ENCODE peak calls at places on chromosomes 3 and 15, in nine cellular contexts. I is esophagus muscularis mucosa, D is SK-N-MC, Y is prostate gland, K is HepG2, T is HCT116, X is upper lobe of left lung, L is K562, A is GM23338. Q is an unnamed sample.

GRCh38 chr3:101935081-101935480 is 85.8 kb downstream of the NFKBIZ start:
- DNase-seq in I (no peak), D (no peak), Y (no peak), K (no peak), T (no peak), X (peak), L (no peak), A (no peak), Q (no peak)

GRCh38 chr15:88651293-88651692 is 12.5 kb downstream of the ISG20 start:
- DNase-seq in I (peak), D (no peak), Y (no peak), K (no peak), T (no peak), X (no peak), L (no peak), A (no peak), Q (no peak)

GRCh38 chr15:74318376-74319137 is 48.9 kb downstream of the CYP11A1 start:
- DNase-seq in I (no peak), D (no peak), Y (no peak), K (no peak), T (no peak), X (peak), L (no peak), A (peak), Q (peak)

GRCh38 chr15:96362001-96362758 is 31.7 kb downstream of the NR2F2 start:
- DNase-seq in I (no peak), D (no peak), Y (no peak), K (no peak), T (no peak), X (no peak), L (no peak), A (peak), Q (no peak)

GRCh38 chr3:183775781-183776180 is 49.6 kb downstream of the MAP6D1 start:
- DNase-seq in I (no peak), D (no peak), Y (peak), K (no peak), T (no peak), X (peak), L (peak), A (no peak), Q (peak)

GRCh38 chr3:167913218-167913902 is 177.8 kb downstream of the SERPINI1 start:
- DNase-seq in I (no peak), D (peak), Y (no peak), K (no peak), T (peak), X (no peak), L (no peak), A (peak), Q (peak)

GRCh38 chr3:58019343-58019742 is 11.1 kb downstream of the FLNB start:
- DNase-seq in I (no peak), D (no peak), Y (no peak), K (no peak), T (no peak), X (no peak), L (no peak), A (no peak), Q (no peak)

GRCh38 chr15:47650564-47650963 is 66.7 kb upstream of the SEMA6D start:
- DNase-seq in I (no peak), D (no peak), Y (no peak), K (no peak), T (no peak), X (no peak), L (no peak), A (no peak), Q (no peak)

GRCh38 chr15:99181544-99181943 is 67.8 kb downstream of the TTC23 start:
- DNase-seq in I (no peak), D (no peak), Y (no peak), K (no peak), T (no peak), X (no peak), L (no peak), A (peak), Q (no peak)

GRCh38 chr3:157573281-157573680 is 70.1 kb upstream of the VEPH1 start:
- DNase-seq in I (peak), D (peak), Y (no peak), K (no peak), T (no peak), X (no peak), L (no peak), A (no peak), Q (no peak)

GRCh38 chr15:95044780-95045417 is 813.5 kb downstream of the MCTP2 start:
- DNase-seq in I (no peak), D (no peak), Y (no peak), K (no peak), T (no peak), X (no peak), L (no peak), A (peak), Q (no peak)

GRCh38 chr3:22089284-22089683 is 338.3 kb upstream of the ZNF385D start:
- DNase-seq in I (no peak), D (no peak), Y (peak), K (peak), T (no peak), X (no peak), L (peak), A (peak), Q (peak)

GRCh38 chr3:127019449-127019848 is 36.5 kb downstream of the PLXNA1 start:
- DNase-seq in I (no peak), D (no peak), Y (peak), K (no peak), T (no peak), X (peak), L (no peak), A (no peak), Q (no peak)

GRCh38 chr15:64552281-64552948 is 92.0 kb downstream of the ZNF609 start:
- DNase-seq in I (no peak), D (no peak), Y (no peak), K (no peak), T (no peak), X (no peak), L (no peak), A (no peak), Q (no peak)

GRCh38 chr3:51704511-51704950 is 2.3 kb upstream of the GRM2 start:
- DNase-seq in I (no peak), D (no peak), Y (no peak), K (no peak), T (no peak), X (no peak), L (no peak), A (no peak), Q (no peak)

GRCh38 chr3:107796786-107797185 is 274.0 kb downstream of the BBX start:
- DNase-seq in I (no peak), D (no peak), Y (no peak), K (peak), T (no peak), X (no peak), L (peak), A (no peak), Q (peak)

GRCh38 chr3:179884136-179884535 is 152.6 kb downstream of the PEX5L start:
- DNase-seq in I (peak), D (no peak), Y (no peak), K (no peak), T (no peak), X (no peak), L (no peak), A (no peak), Q (no peak)

GRCh38 chr3:61848885-61849284 is 287.5 kb downstream of the PTPRG start:
- DNase-seq in I (no peak), D (peak), Y (no peak), K (no peak), T (no peak), X (no peak), L (no peak), A (no peak), Q (no peak)

GRCh38 chr3:197787412-197787811 is 3.6 kb upstream of the LRCH3 start:
- DNase-seq in I (no peak), D (no peak), Y (peak), K (no peak), T (no peak), X (no peak), L (no peak), A (no peak), Q (no peak)

GRCh38 chr15:66101715-66102395 is 151.7 kb downstream of the MEGF11 start:
- DNase-seq in I (no peak), D (no peak), Y (no peak), K (no peak), T (no peak), X (no peak), L (no peak), A (peak), Q (no peak)

GRCh38 chr15:33612721-33613304 is 302.0 kb downstream of the RYR3 start:
- DNase-seq in I (no peak), D (no peak), Y (no peak), K (no peak), T (no peak), X (peak), L (no peak), A (peak), Q (no peak)

GRCh38 chr15:45522179-45522930 is at the start of gene SLC30A4:
- DNase-seq in I (no peak), D (no peak), Y (peak), K (no peak), T (no peak), X (peak), L (peak), A (peak), Q (no peak)

GRCh38 chr3:192850501-192850981 is 67.1 kb downstream of the MB21D2 start:
- DNase-seq in I (no peak), D (no peak), Y (no peak), K (peak), T (no peak), X (peak), L (peak), A (no peak), Q (no peak)

GRCh38 chr15:39657714-39658113 is 76.8 kb downstream of the THBS1 start:
- DNase-seq in I (no peak), D (no peak), Y (no peak), K (no peak), T (no peak), X (no peak), L (no peak), A (no peak), Q (no peak)

GRCh38 chr3:193711964-193712598 is 119.1 kb downstream of the OPA1 start:
- DNase-seq in I (peak), D (no peak), Y (peak), K (peak), T (no peak), X (no peak), L (no peak), A (no peak), Q (no peak)

GRCh38 chr3:42799376-42799775 is 4.9 kb downstream of the HIGD1A start:
- DNase-seq in I (no peak), D (no peak), Y (no peak), K (no peak), T (no peak), X (no peak), L (no peak), A (no peak), Q (no peak)

GRCh38 chr15:82021021-82021420 is 24.8 kb downstream of the MEX3B start:
- DNase-seq in I (no peak), D (no peak), Y (no peak), K (no peak), T (no peak), X (no peak), L (no peak), A (no peak), Q (no peak)

GRCh38 chr3:99577160-99577559 is 61.2 kb upstream of the COL8A1 start:
- DNase-seq in I (no peak), D (no peak), Y (no peak), K (no peak), T (no peak), X (no peak), L (no peak), A (no peak), Q (no peak)

GRCh38 chr15:85618956-85619491 is 175.7 kb downstream of the KLHL25 start:
- DNase-seq in I (peak), D (no peak), Y (peak), K (no peak), T (no peak), X (no peak), L (no peak), A (peak), Q (peak)

GRCh38 chr3:117553461-117553860 is 843.9 kb downstream of the TUSC7 start:
- DNase-seq in I (no peak), D (no peak), Y (no peak), K (no peak), T (no peak), X (no peak), L (no peak), A (no peak), Q (no peak)

GRCh38 chr15:83036253-83036652 is 24.8 kb upstream of the C15orf40 start:
- DNase-seq in I (no peak), D (no peak), Y (no peak), K (no peak), T (no peak), X (no peak), L (no peak), A (no peak), Q (no peak)
- H3K4me3 ChIP-seq in I (no peak), D (no peak), Y (no peak), K (no peak), T (no peak), X (no peak), L (no peak), A (no peak), Q (no peak)

DNA sequence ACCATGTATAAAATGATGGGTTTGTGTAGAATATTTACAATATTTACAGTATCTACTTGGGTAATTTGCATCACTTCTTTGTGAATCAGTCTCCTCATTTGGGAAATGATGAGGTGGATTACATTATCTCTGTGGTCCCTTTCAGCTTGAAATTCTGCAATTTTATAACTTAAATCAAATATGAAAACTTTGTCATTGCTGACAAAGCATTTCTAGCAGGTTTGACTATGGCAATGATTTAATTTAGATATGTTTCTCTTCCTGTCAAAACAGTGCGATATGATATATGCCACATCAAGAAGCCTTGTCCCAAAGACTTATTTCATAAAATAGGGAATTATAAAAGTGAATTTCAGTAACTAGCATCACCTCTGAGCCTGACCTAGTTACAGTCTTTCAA is 315.8 kb upstream of the MEIS2 start:
- DNase-seq in I (no peak), D (no peak), Y (no peak), K (no peak), T (no peak), X (no peak), L (no peak), A (no peak), Q (no peak)
- H3K27ac ChIP-seq in I (no peak), D (no peak), Y (no peak), K (no peak), T (no peak), X (no peak), L (no peak), A (no peak), Q (no peak)

GRCh38 chr15:38563723-38564519 is 693 bp downstream of the RASGRP1 start:
- DNase-seq in I (peak), D (no peak), Y (peak), K (no peak), T (peak), X (peak), L (peak), A (peak), Q (peak)
- TF ChIP-seq POLR2AphosphoS5 in I (no peak), D (no peak), Y (no peak), K (no peak), T (no peak), X (no peak), L (no peak), A (no peak), Q (no peak)

GRCh38 chr3:26623409-26624208 is 1.0 kb downstream of the LRRC3B start:
- DNase-seq in I (no peak), D (no peak), Y (no peak), K (no peak), T (no peak), X (peak), L (no peak), A (peak), Q (no peak)
- H3K4me3 ChIP-seq in I (peak), D (no peak), Y (no peak), K (no peak), T (no peak), X (peak), L (no peak), A (peak), Q (no peak)

GRCh38 chr3:112767177-112767576 is 79.5 kb downstream of the CD200R1L start:
- DNase-seq in I (no peak), D (no peak), Y (no peak), K (no peak), T (no peak), X (no peak), L (no peak), A (no peak), Q (peak)

GRCh38 chr3:112767777-112768176 is 78.9 kb downstream of the CD200R1L start:
- DNase-seq in I (no peak), D (no peak), Y (no peak), K (no peak), T (no peak), X (no peak), L (no peak), A (no peak), Q (no peak)

GRCh38 chr3:112770907-112771306 is 75.8 kb downstream of the CD200R1L start:
- DNase-seq in I (no peak), D (no peak), Y (no peak), K (no peak), T (no peak), X (no peak), L (peak), A (no peak), Q (no peak)

GRCh38 chr3:112769624-112770023 is 77.0 kb downstream of the CD200R1L start:
- DNase-seq in I (no peak), D (no peak), Y (no peak), K (no peak), T (no peak), X (no peak), L (no peak), A (no peak), Q (no peak)

GRCh38 chr3:112770026-112770626 is 76.5 kb downstream of the CD200R1L start:
- DNase-seq in I (no peak), D (no peak), Y (no peak), K (no peak), T (peak), X (no peak), L (peak), A (peak), Q (no peak)
- H3K27ac ChIP-seq in I (no peak), D (peak), Y (no peak), K (no peak), T (no peak), X (no peak), L (peak), A (no peak), Q (no peak)

GRCh38 chr3:188207941-188208750 is 54.2 kb downstream of the LPP start:
- DNase-seq in I (no peak), D (no peak), Y (no peak), K (no peak), T (no peak), X (no peak), L (no peak), A (peak), Q (no peak)
- TF ChIP-seq POLR2AphosphoS5 in I (peak), D (no peak), Y (no peak), K (no peak), T (no peak), X (no peak), L (no peak), A (no peak), Q (no peak)

GRCh38 chr15:53588773-53589172 is 170.7 kb downstream of the WDR72 start:
- DNase-seq in I (no peak), D (no peak), Y (no peak), K (no peak), T (no peak), X (no peak), L (no peak), A (no peak), Q (no peak)
- H3K4me3 ChIP-seq in I (no peak), D (no peak), Y (no peak), K (no peak), T (no peak), X (no peak), L (no peak), A (no peak), Q (no peak)

GRCh38 chr15:41961014-41961518 is 11.3 kb downstream of the EHD4 start:
- DNase-seq in I (no peak), D (no peak), Y (no peak), K (peak), T (no peak), X (no peak), L (no peak), A (no peak), Q (no peak)
- H3K27ac ChIP-seq in I (no peak), D (no peak), Y (no peak), K (peak), T (no peak), X (no peak), L (no peak), A (no peak), Q (no peak)